ENCODE peak calls at places on chromosomes 11 and 22, in seven cellular contexts. I is heart right ventricle, V is IMR-90, R is Panc1, P is heart left ventricle, H is uterus, Y is cardiac muscle cell. D is an unnamed sample. For H3K4me1 and H3K36me3, the result is how much of the 10 kb centered on the place peaks cover.

GRCh38 chr11:32434387-32435151 is 770 bp downstream of the WT1 start:
- DNase-seq in H (peak), P (peak), V (no peak), R (no peak), Y (no peak), I (peak), D (no peak)

GRCh38 chr22:31970490-31971444 is 26.4 kb downstream of the YWHAH start:
- DNase-seq in P (peak), R (peak), I (peak), H (peak), Y (peak), V (peak), D (peak)

GRCh38 chr11:45145421-45146071 is 893 bp upstream of the PRDM11 start:
- DNase-seq in H (peak), R (no peak), Y (peak), I (peak), P (peak), V (peak), D (peak)

GRCh38 chr11:12745787-12746186 is 71.6 kb downstream of the TEAD1 start:
- DNase-seq in V (no peak), Y (no peak), R (no peak), I (no peak), H (no peak), P (no peak), D (no peak)

GRCh38 chr11:125929445-125930075 is 16.3 kb upstream of the VSIG10L2 start:
- DNase-seq in I (no peak), V (no peak), H (no peak), P (no peak), Y (no peak), R (no peak), D (no peak)

GRCh38 chr22:30947821-30948454 is 20.6 kb downstream of the MORC2 start:
- DNase-seq in Y (peak), H (no peak), P (no peak), I (peak), V (peak), R (no peak), D (no peak)

GRCh38 chr11:35139883-35140282 is 912 bp downstream of the CD44 start:
- DNase-seq in H (no peak), I (no peak), P (no peak), V (no peak), R (no peak), Y (no peak), D (no peak)

GRCh38 chr11:132715041-132715440 is 817.3 kb downstream of the OPCML start:
- DNase-seq in Y (no peak), H (no peak), V (peak), R (no peak), I (no peak), P (no peak), D (no peak)

GRCh38 chr11:128054323-128054910 is 532.9 kb downstream of the ETS1 start:
- DNase-seq in Y (no peak), R (no peak), V (peak), H (no peak), P (no peak), I (no peak), D (no peak)

GRCh38 chr22:23696326-23696851 is 5.6 kb downstream of the RGL4 start:
- DNase-seq in R (no peak), H (no peak), I (no peak), P (no peak), Y (no peak), V (peak), D (no peak)

GRCh38 chr11:12157241-12157661 is 46.9 kb downstream of the MICAL2 start:
- DNase-seq in I (no peak), V (peak), P (no peak), R (no peak), H (no peak), Y (no peak), D (no peak)

GRCh38 chr11:46465683-46466082 is 74.1 kb upstream of the CHRM4 start:
- DNase-seq in P (no peak), R (no peak), H (no peak), V (no peak), I (no peak), Y (no peak), D (no peak)

GRCh38 chr11:74278721-74279148 is 32.7 kb downstream of the P4HA3 start:
- DNase-seq in P (peak), H (peak), V (peak), I (peak), Y (no peak), R (peak), D (peak)

GRCh38 chr11:18171377-18172000 is 1.1 kb upstream of the MRGPRX4 start:
- DNase-seq in H (no peak), R (peak), V (no peak), Y (peak), P (no peak), I (no peak), D (no peak)

GRCh38 chr11:118304227-118304808 is at the start of gene CD3E:
- DNase-seq in I (no peak), Y (no peak), V (no peak), P (no peak), H (no peak), R (no peak), D (no peak)

GRCh38 chr22:28143961-28144745 is 225.1 kb upstream of the PITPNB start:
- DNase-seq in P (no peak), I (no peak), H (no peak), Y (no peak), V (no peak), R (no peak), D (no peak)

GRCh38 chr11:122758361-122758760 is 79.9 kb upstream of the CRTAM start:
- DNase-seq in V (no peak), I (no peak), Y (no peak), H (no peak), P (no peak), R (no peak), D (no peak)

GRCh38 chr22:24361976-24362646 is 65.3 kb upstream of the ADORA2A start:
- DNase-seq in P (no peak), I (no peak), H (no peak), R (no peak), V (no peak), Y (no peak), D (no peak)

GRCh38 chr11:9855579-9856260 is 191.8 kb downstream of the SWAP70 start:
- DNase-seq in P (no peak), R (no peak), V (peak), Y (no peak), H (no peak), I (no peak), D (no peak)

GRCh38 chr11:60127311-60127811 is 38.9 kb downstream of the MS4A2 start:
- DNase-seq in H (no peak), R (no peak), V (no peak), P (no peak), Y (no peak), I (no peak), D (no peak)

GRCh38 chr11:19577849-19578619 is 134.6 kb upstream of the NAV2 start:
- DNase-seq in P (peak), Y (peak), R (no peak), I (peak), V (peak), H (peak), D (peak)

GRCh38 chr22:37801946-37802309 is 5.8 kb upstream of the GCAT start:
- DNase-seq in V (no peak), P (no peak), Y (no peak), I (no peak), H (no peak), R (no peak), D (no peak)

GRCh38 chr11:92965196-92965595 is 4.3 kb upstream of the MTNR1B start:
- DNase-seq in I (no peak), R (no peak), V (no peak), Y (no peak), H (no peak), P (no peak), D (no peak)

GRCh38 chr22:30650508-30651116 is 15.0 kb downstream of the SLC35E4 start:
- DNase-seq in I (no peak), V (no peak), P (no peak), R (no peak), Y (no peak), H (no peak), D (no peak)

GRCh38 chr11:45745065-45745811 is 59.7 kb upstream of the SLC35C1 start:
- DNase-seq in H (peak), V (no peak), I (peak), R (no peak), Y (peak), P (peak), D (peak)

GRCh38 chr11:77558380-77558779 is 31.4 kb upstream of the AQP11 start:
- DNase-seq in I (no peak), H (no peak), V (no peak), R (no peak), Y (no peak), P (no peak), D (no peak)

GRCh38 chr11:29448246-29448877 is 568.5 kb downstream of the KCNA4 start:
- DNase-seq in Y (peak), R (no peak), H (no peak), V (peak), P (no peak), I (no peak), D (no peak)

GRCh38 chr11:57491371-57492061 is 24.0 kb downstream of the SLC43A1 start:
- DNase-seq in Y (peak), P (no peak), H (no peak), V (no peak), I (no peak), R (no peak), D (peak)

GRCh38 chr11:46513934-46514342 is 79.9 kb downstream of the AMBRA1 start:
- DNase-seq in P (peak), H (peak), V (peak), I (peak), R (no peak), Y (peak), D (peak)

GRCh38 chr22:48665286-48666010 is 1162.2 kb downstream of the BRD1 start:
- DNase-seq in V (no peak), H (no peak), R (no peak), Y (no peak), P (no peak), I (no peak), D (no peak)

GRCh38 chr11:18527512-18527911 is 770 bp upstream of the TSG101 start:
- DNase-seq in I (no peak), R (peak), V (peak), P (no peak), Y (no peak), H (no peak), D (no peak)

GRCh38 chr11:40867991-40868685 is 591.3 kb downstream of the LRRC4C start:
- DNase-seq in P (no peak), Y (no peak), R (no peak), I (no peak), H (no peak), V (no peak), D (no peak)

GRCh38 chr11:85949798-85950197 is 94.6 kb downstream of the CCDC83 start:
- DNase-seq in R (no peak), I (no peak), V (no peak), P (no peak), Y (no peak), H (no peak), D (no peak)

GRCh38 chr22:46047841-46048595 is 71.1 kb upstream of the WNT7B start:
- DNase-seq in I (no peak), R (no peak), P (peak), V (no peak), H (peak), Y (no peak), D (peak)

GRCh38 chr11:68031136-68031459 is 617 bp downstream of the NDUFS8 start:
- DNase-seq in P (no peak), Y (no peak), V (no peak), H (peak), R (no peak), I (no peak), D (no peak)
- TF ChIP-seq CTCF in P (no peak), Y (no peak), V (no peak), H (no peak), R (no peak), I (no peak), D (no peak)

GRCh38 chr22:20424937-20425587 is 12.6 kb downstream of the SCARF2 start:
- DNase-seq in P (peak), R (no peak), V (no peak), H (peak), I (peak), Y (no peak), D (peak)
- H3K4me1 ChIP-seq in P (under half), R (under half), V (under half), H (under half), I (under half), Y (under half), D (under half)

GRCh38 chr11:75280770-75281468 is 40.3 kb downstream of the TPBGL start:
- DNase-seq in V (no peak), H (no peak), P (peak), I (no peak), Y (no peak), R (no peak), D (peak)
- H3K36me3 ChIP-seq in V (under half), H (under half), P (half or more), I (under half), Y (under half), R (under half), D (half or more)

DNA sequence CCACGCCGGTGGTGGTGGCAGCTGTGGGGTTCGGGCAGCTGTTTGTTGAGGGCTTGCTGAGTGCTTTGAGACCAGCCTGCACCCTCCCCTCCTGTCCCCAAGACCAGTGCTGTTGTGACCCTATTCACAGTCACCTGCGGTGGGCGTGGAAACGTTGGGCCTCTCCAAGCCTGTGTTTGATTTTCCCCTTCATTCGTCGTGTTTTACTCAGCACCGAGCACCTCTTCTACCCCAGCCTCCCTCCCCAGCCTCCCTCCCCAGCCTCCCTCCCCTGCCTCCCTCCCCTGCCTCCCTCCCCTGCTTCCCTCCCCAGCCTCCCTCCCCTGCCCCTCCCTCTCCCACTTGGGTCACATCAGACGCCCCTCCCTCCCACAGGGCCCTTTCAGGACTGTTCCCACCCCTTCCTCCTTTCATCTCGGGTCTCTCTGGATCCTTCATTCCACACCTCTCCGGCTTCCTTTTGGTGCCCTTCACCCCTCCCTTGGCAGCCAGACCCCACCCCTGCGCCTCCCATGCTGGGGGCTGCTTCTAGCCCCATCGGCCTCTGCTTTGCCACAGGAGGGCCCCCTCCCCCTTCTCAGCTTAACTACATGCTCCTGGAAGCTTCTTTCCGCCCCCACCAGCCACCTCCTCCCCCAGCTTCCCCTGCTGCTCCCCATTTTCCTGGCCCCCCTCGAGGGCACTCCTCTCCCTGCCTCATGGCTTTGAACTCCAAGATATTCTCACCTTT is 14.8 kb downstream of the FRMD8 start:
- DNase-seq in P (peak), V (no peak), I (no peak), R (no peak), H (no peak), Y (no peak), D (no peak)
- TF ChIP-seq CTCF in P (no peak), V (no peak), I (no peak), R (no peak), H (no peak), Y (no peak), D (no peak)

GRCh38 chr11:11076276-11076675 is 218.4 kb upstream of the ZBED5 start:
- DNase-seq in Y (no peak), V (no peak), H (no peak), R (no peak), P (no peak), I (no peak), D (no peak)
- H3K4me1 ChIP-seq in Y (under half), V (under half), H (under half), R (under half), P (under half), I (under half), D (under half)